ENCODE peak calls at places on chromosomes 4 and X, in eight cellular contexts. Q is foreskin fibroblast, T is psoas muscle, X is AG09309, Y is Calu3, P is pancreas, F is IMR-90, A is A549. U is an unnamed sample.

GRCh38 chr4:7156273-7157139 is 35.8 kb upstream of the SORCS2 start:
- DNase-seq in Q (peak), T (peak), X (no peak), Y (no peak), P (no peak), F (peak), A (peak), U (no peak)

GRCh38 chr4:104491826-104492771 is 2.6 kb downstream of the CXXC4 start:
- DNase-seq in Q (peak), T (no peak), X (no peak), Y (no peak), P (peak), F (no peak), A (peak), U (no peak)

GRCh38 chr4:147110968-147111367 is 165.3 kb upstream of the TTC29 start:
- DNase-seq in Q (peak), T (no peak), X (no peak), Y (no peak), P (no peak), F (peak), A (no peak), U (no peak)

GRCh38 chrX:96843566-96843965 is 40.1 kb upstream of the RPA4 start:
- DNase-seq in Q (no peak), T (no peak), X (no peak), Y (no peak), P (no peak), F (no peak), A (no peak), U (no peak)

GRCh38 chrX:37420179-37420578 is 71.0 kb downstream of the PRRG1 start:
- DNase-seq in Q (peak), T (no peak), X (no peak), Y (no peak), P (no peak), F (peak), A (no peak), U (no peak)

GRCh38 chrX:136259543-136259942 is 8.3 kb upstream of the MAP7D3 start:
- DNase-seq in Q (peak), T (no peak), X (no peak), Y (no peak), P (no peak), F (peak), A (no peak), U (no peak)

GRCh38 chr4:145168578-145169187 is 11.7 kb downstream of the OTUD4 start:
- DNase-seq in Q (no peak), T (no peak), X (no peak), Y (no peak), P (no peak), F (no peak), A (no peak), U (no peak)

GRCh38 chr4:152673489-152673888 is 6.3 kb downstream of the TMEM154 start:
- DNase-seq in Q (no peak), T (no peak), X (no peak), Y (no peak), P (no peak), F (no peak), A (no peak), U (no peak)

GRCh38 chrX:136176399-136176825 is 29.1 kb downstream of the FHL1 start:
- DNase-seq in Q (peak), T (no peak), X (peak), Y (no peak), P (no peak), F (peak), A (peak), U (peak)

GRCh38 chr4:147924604-147925412 is 192.9 kb downstream of the ARHGAP10 start:
- DNase-seq in Q (peak), T (no peak), X (no peak), Y (peak), P (peak), F (peak), A (peak), U (no peak)

GRCh38 chr4:124111922-124112321 is 600.6 kb downstream of the ANKRD50 start:
- DNase-seq in Q (peak), T (no peak), X (peak), Y (peak), P (no peak), F (peak), A (peak), U (peak)

DNA sequence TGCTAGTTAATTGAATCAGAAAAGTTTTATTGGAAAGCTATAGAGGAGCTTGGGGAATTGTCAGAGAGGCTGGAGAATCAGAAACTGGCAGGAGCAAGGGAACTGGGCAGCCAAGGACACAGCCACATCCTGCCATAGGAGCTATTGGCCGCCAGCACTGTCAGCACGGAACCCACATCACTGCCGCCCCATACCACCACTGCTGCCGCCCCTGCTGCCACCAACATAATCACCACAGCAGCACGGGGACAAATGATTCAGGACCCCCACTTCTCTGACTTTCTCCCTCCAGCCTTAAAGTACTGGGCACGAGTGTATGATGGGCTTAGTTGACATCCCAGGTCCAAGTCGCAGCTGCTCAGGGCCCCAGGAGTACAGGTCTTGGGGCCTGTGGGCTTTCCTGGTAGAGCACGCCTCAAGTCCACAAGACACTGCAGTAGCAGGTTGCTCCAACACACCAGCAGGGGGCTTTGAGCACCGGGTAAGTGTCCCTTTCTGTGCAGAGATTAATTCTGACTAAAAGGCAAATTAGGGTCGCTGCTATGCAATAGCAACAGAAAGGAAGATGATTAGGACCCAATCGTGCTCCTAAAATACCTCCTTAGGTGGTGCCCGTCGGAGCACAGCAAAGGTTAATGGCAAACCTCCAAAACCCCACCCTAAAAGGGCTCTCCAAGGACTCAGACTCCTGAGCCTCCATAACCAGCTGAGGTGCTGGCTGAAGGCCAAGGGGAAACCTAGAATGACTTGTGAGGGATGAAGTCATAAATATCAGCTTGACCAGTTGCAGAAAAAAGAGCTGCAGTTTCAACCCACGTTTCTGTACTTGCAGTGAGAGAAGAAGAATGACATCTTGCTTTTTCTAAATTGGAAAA is 6.8 kb downstream of the PJA1 start:
- DNase-seq in Q (peak), T (peak), X (no peak), Y (peak), P (peak), F (peak), A (peak), U (no peak)
- TF ChIP-seq CTCF in Q (peak), T (peak), X (peak), Y (peak), P (no peak), F (peak), A (peak), U (peak)

GRCh38 chrX:49762175-49762704 is 66.5 kb upstream of the PAGE1 start:
- DNase-seq in Q (no peak), T (no peak), X (no peak), Y (no peak), P (no peak), F (no peak), A (no peak), U (no peak)
- TF ChIP-seq CTCF in Q (no peak), T (no peak), X (no peak), Y (no peak), P (no peak), F (no peak), A (no peak), U (no peak)

GRCh38 chr4:128288689-128289106 is 1.1 kb upstream of the PGRMC2 start:
- DNase-seq in Q (no peak), T (no peak), X (no peak), Y (peak), P (peak), F (peak), A (peak), U (no peak)

GRCh38 chr4:128287159-128287870 is at the start of gene PGRMC2:
- DNase-seq in Q (no peak), T (no peak), X (no peak), Y (peak), P (no peak), F (peak), A (peak), U (no peak)

GRCh38 chr4:128286474-128287158 is 997 bp downstream of the PGRMC2 start:
- DNase-seq in Q (peak), T (no peak), X (no peak), Y (no peak), P (no peak), F (peak), A (peak), U (no peak)

GRCh38 chr4:128289523-128290158 is 2.0 kb upstream of the PGRMC2 start:
- DNase-seq in Q (no peak), T (no peak), X (no peak), Y (no peak), P (no peak), F (no peak), A (no peak), U (no peak)

GRCh38 chr4:128287871-128288688 is 467 bp upstream of the PGRMC2 start:
- DNase-seq in Q (peak), T (peak), X (peak), Y (peak), P (peak), F (peak), A (peak), U (peak)
- TF ChIP-seq CTCF in Q (no peak), T (peak), X (no peak), Y (no peak), P (no peak), F (peak), A (no peak), U (peak)

DNA sequence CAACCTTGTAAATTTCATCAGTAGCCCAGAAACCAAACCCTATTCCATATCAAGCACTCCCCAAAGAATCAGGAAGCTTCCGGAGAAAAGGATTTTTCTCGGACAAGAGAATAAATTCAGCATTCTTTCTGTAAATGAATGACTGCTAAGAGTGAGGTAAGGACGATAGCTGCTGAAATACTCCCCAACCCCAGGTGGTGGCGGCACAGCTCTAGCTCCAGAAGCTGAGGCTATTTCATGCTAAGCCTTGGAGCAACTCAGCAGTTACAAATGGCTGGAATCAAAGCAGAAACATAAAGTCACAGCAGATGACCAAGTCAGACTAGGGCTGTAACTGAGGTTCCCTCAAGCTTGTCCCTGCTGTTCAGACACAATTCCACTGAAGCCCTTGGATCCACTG is 13.9 kb upstream of the PCDH19 start:
- DNase-seq in Q (no peak), T (no peak), X (no peak), Y (peak), P (no peak), F (no peak), A (no peak), U (no peak)
- TF ChIP-seq CTCF in Q (no peak), T (no peak), X (no peak), Y (no peak), P (no peak), F (no peak), A (no peak), U (no peak)